ENCODE peak calls at places on chromosomes 5 and 9, in five cellular contexts. V is H1, E is neuronal stem cell, H is H9, R is trophoblast cell. N is an unnamed sample. For H3K4me1, the result is how much of the 10 kb centered on the place peaks cover.

GRCh38 chr5:58598440-58598839 is 15.6 kb downstream of the RAB3C start:
- DNase-seq in V (no peak), E (no peak), H (no peak), R (no peak), N (no peak)

GRCh38 chr5:130270786-130271185 is 366.5 kb downstream of the CHSY3 start:
- DNase-seq in V (no peak), E (no peak), H (no peak), R (no peak), N (no peak)

GRCh38 chr5:86463339-86463738 is 154.4 kb upstream of the COX7C start:
- DNase-seq in V (peak), E (no peak), H (peak), R (no peak), N (no peak)

GRCh38 chr5:10229306-10230048 is 20.2 kb downstream of the ATPSCKMT start:
- DNase-seq in V (no peak), E (no peak), H (no peak), R (no peak), N (peak)

GRCh38 chr5:177984565-177985166 is 11.4 kb downstream of the PROP1 start:
- DNase-seq in V (no peak), E (no peak), H (no peak), R (no peak), N (no peak)

GRCh38 chr5:149886697-149887470 is 57.7 kb downstream of the PDE6A start:
- DNase-seq in V (no peak), E (no peak), H (no peak), R (no peak), N (peak)

GRCh38 chr9:96651626-96652025 is 3.5 kb downstream of the PRXL2C start:
- DNase-seq in V (no peak), E (no peak), H (no peak), R (peak), N (peak)

GRCh38 chr9:129436751-129437625 is 183.9 kb downstream of the C9orf50 start:
- DNase-seq in V (no peak), E (no peak), H (no peak), R (peak), N (peak)

GRCh38 chr5:8561854-8562253 is 692.9 kb downstream of the MTRR start:
- DNase-seq in V (no peak), E (no peak), H (no peak), R (no peak), N (no peak)

GRCh38 chr9:98374385-98375051 is 119.1 kb upstream of the TBC1D2 start:
- DNase-seq in V (no peak), E (no peak), H (no peak), R (peak), N (peak)

GRCh38 chr5:56763711-56764466 is 51.5 kb upstream of the MAP3K1 start:
- DNase-seq in V (no peak), E (no peak), H (no peak), R (peak), N (peak)

GRCh38 chr5:31064215-31064614 is 129.3 kb upstream of the CDH6 start:
- DNase-seq in V (no peak), E (no peak), H (no peak), R (no peak), N (no peak)

GRCh38 chr5:159883522-159883950 is 32.7 kb upstream of the ADRA1B start:
- DNase-seq in V (no peak), E (no peak), H (no peak), R (no peak), N (peak)

GRCh38 chr5:10513501-10514442 is 50.1 kb upstream of the ANKRD33B start:
- DNase-seq in V (peak), E (no peak), H (peak), R (peak), N (peak)

GRCh38 chr5:172175263-172175719 is 12.7 kb downstream of the STK10 start:
- DNase-seq in V (no peak), E (no peak), H (no peak), R (no peak), N (no peak)

GRCh38 chr9:93493949-93494348 is 40.6 kb upstream of the FAM120AOS start:
- DNase-seq in V (no peak), E (no peak), H (no peak), R (no peak), N (no peak)

GRCh38 chr5:147455321-147455720 is 54.5 kb downstream of the DPYSL3 start:
- DNase-seq in V (no peak), E (no peak), H (no peak), R (no peak), N (peak)

GRCh38 chr5:130231786-130232185 is 327.5 kb downstream of the CHSY3 start:
- DNase-seq in V (no peak), E (no peak), H (no peak), R (no peak), N (no peak)

GRCh38 chr9:93020785-93021670 is 37.5 kb upstream of the SUSD3 start:
- DNase-seq in V (no peak), E (no peak), H (no peak), R (no peak), N (no peak)

GRCh38 chr9:134670851-134671281 is 29.3 kb downstream of the COL5A1 start:
- DNase-seq in V (no peak), E (no peak), H (no peak), R (no peak), N (no peak)

GRCh38 chr5:5483880-5484595 is 61.6 kb downstream of the ICE1 start:
- DNase-seq in V (no peak), E (no peak), H (no peak), R (peak), N (peak)

GRCh38 chr5:81086881-81087281 is 126.7 kb downstream of the RASGRF2 start:
- DNase-seq in V (no peak), E (no peak), H (no peak), R (no peak), N (no peak)

GRCh38 chr9:113548221-113549041 is 84.9 kb downstream of the RGS3 start:
- DNase-seq in V (no peak), E (no peak), H (no peak), R (peak), N (peak)

GRCh38 chr5:5598547-5599113 is 176.2 kb downstream of the ICE1 start:
- DNase-seq in V (no peak), E (no peak), H (no peak), R (no peak), N (no peak)

GRCh38 chr9:81999806-82000205 is 11.2 kb downstream of the SPATA31D1 start:
- DNase-seq in V (no peak), E (no peak), H (no peak), R (no peak), N (no peak)

GRCh38 chr9:16571127-16571848 is 299.2 kb downstream of the BNC2 start:
- DNase-seq in V (no peak), E (no peak), H (no peak), R (no peak), N (no peak)

GRCh38 chr5:98308960-98309359 is 464.5 kb upstream of the RGMB start:
- DNase-seq in V (no peak), E (no peak), H (no peak), R (peak), N (peak)

GRCh38 chr5:94618029-94618492 is 343 bp downstream of the KIAA0825 start:
- DNase-seq in V (no peak), E (no peak), H (peak), R (peak), N (peak)

GRCh38 chr5:61301345-61301744 is 30.7 kb upstream of the ZSWIM6 start:
- DNase-seq in V (no peak), E (no peak), H (no peak), R (no peak), N (no peak)

GRCh38 chr5:112923148-112923917 is 1.3 kb upstream of the REEP5 start:
- DNase-seq in V (no peak), E (no peak), H (peak), R (peak), N (no peak)

DNA sequence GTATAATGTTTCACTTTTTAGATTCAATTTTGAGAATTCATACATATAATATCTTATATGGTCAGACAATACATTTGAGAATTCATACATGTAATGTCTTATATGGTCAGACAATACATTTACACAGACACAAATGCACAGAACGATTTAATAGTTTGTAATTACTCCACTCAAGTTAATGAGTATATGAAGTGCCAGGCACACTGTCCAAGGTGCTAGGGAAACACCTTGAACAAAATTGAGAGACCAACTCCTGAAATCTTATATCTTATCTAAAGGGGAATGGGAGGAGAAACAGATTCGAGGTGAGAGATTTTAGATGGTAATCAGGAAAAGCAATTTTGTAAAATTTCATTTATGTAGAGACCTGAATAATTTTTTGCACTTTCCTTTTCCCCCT is 994.7 kb downstream of the CDH12 start:
- DNase-seq in V (no peak), E (no peak), H (no peak), R (no peak), N (no peak)
- H2BK12ac ChIP-seq in V (no peak), E (no peak), H (no peak), R (no peak), N (no peak)

DNA sequence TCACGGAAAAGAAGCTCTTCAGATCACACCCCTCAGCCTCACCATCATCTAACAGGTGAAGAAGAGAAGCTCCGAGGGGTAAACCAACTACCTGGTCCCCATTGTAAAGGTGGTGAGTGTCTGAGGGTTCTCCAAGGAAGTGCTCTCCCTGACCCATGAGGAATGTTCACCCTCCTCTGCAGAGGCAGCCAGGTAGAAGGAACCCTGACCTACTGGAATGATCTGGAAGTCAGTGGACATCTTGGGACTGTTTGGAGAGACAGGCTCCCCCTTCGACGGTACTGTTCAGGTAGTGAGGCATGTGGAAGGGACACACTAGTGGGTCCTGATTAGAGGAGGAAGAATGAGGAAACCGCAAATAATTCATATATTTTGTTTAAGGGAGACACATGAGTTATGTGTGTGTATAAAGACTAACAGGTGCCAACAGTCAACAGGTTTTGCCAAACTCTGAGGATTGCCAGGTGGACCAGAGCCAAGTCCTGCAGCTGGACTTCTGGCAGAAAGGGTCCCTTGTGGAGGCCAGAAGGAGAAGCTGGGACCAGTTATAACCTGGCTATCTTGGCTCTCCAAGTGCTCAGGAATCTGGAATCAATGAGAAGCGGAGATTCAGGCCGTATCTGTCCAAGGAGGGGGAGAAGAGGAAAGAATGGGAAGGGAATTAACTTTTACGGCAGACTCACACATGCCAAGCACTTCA is 3.0 kb upstream of the ZBTB34 start:
- DNase-seq in V (no peak), E (no peak), H (no peak), R (no peak), N (no peak)
- H3K4me1 ChIP-seq in V (under half), E (under half), H (under half), R (under half), N (under half)

GRCh38 chr9:22005083-22005699 is 3.9 kb downstream of the CDKN2B start:
- DNase-seq in V (no peak), E (no peak), H (peak), R (no peak), N (peak)

GRCh38 chr9:22010881-22011625 is 1.9 kb upstream of the CDKN2B start:
- DNase-seq in V (no peak), E (no peak), H (peak), R (peak), N (peak)

GRCh38 chr9:22005700-22006605 is 3.2 kb downstream of the CDKN2B start:
- DNase-seq in V (no peak), E (no peak), H (peak), R (no peak), N (peak)

GRCh38 chr9:22009563-22009867 is 410 bp upstream of the CDKN2B start:
- DNase-seq in V (no peak), E (no peak), H (no peak), R (no peak), N (no peak)

GRCh38 chr9:22008662-22009562 is at the start of gene CDKN2B:
- DNase-seq in V (no peak), E (peak), H (peak), R (peak), N (peak)
- H3K23ac ChIP-seq in V (no peak), E (peak), H (no peak), R (no peak), N (no peak)

GRCh38 chr9:33418090-33418489 is 15.7 kb upstream of the AQP7 start:
- DNase-seq in V (no peak), E (no peak), H (no peak), R (peak), N (no peak)
- H2BK12ac ChIP-seq in V (no peak), E (no peak), H (no peak), R (no peak), N (no peak)

GRCh38 chr9:123176949-123177348 is 91.4 kb downstream of the STRBP start:
- DNase-seq in V (no peak), E (no peak), H (no peak), R (no peak), N (no peak)
- H3K4me1 ChIP-seq in V (under half), E (under half), H (under half), R (under half), N (under half)

DNA sequence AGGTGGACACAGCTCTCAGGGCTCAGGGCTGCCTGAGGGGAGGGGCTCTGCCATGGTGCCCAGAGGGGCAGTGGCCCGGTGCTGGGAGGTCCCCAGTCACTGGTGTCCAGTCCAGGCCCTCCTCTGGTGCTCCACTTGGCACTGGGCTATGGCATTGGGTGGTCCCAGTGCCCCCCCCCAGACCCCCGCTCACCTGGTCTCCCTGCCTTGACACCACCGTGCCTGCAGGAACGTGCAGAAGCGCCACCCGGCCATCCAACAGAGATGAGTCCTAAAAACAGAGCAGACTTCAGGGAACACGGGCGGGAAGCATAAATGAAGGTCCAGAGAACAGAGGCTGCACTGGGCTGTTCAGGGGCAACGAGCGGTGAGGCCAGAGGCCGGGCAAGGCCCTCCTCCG is 42.3 kb upstream of the NSMF start:
- DNase-seq in V (no peak), E (no peak), H (no peak), R (no peak), N (no peak)
- H3K23ac ChIP-seq in V (no peak), E (no peak), H (no peak), R (no peak), N (no peak)

GRCh38 chr5:145941096-145941676 is 4.8 kb downstream of the SH3RF2 start:
- DNase-seq in V (no peak), E (no peak), H (no peak), R (no peak), N (no peak)

GRCh38 chr5:145942202-145942601 is 5.8 kb downstream of the SH3RF2 start:
- DNase-seq in V (no peak), E (no peak), H (no peak), R (no peak), N (no peak)

GRCh38 chr5:145943674-145944121 is 7.3 kb downstream of the SH3RF2 start:
- DNase-seq in V (no peak), E (no peak), H (no peak), R (no peak), N (no peak)

GRCh38 chr5:145941677-145942130 is 5.3 kb downstream of the SH3RF2 start:
- DNase-seq in V (no peak), E (no peak), H (no peak), R (no peak), N (peak)

GRCh38 chr5:145942749-145943148 is 6.4 kb downstream of the SH3RF2 start:
- DNase-seq in V (no peak), E (no peak), H (no peak), R (no peak), N (no peak)
- H2BK12ac ChIP-seq in V (no peak), E (no peak), H (no peak), R (no peak), N (no peak)